ENCODE peak calls at places on chromosomes 6 and 20, in five cellular contexts. U is lower lobe of right lung; Z is GM23248; T is CD8-positive, alpha-beta T cell; X is IMR-90. B is an unnamed sample.
A peak's percentile ranks its signal among the peaks of the same experiment; 100 is the strongest.

GRCh38 chr6:106112446-106112845 is 26.3 kb downstream of the PRDM1 start:
- DNase-seq in Z (no peak), X (peak; percentile 51), U (no peak), T (no peak), B (no peak)

GRCh38 chr6:53461041-53461656 is 83.8 kb downstream of the GCLC start:
- DNase-seq in U (no peak), Z (peak; percentile 22), X (no peak), T (no peak), B (no peak)

GRCh38 chr20:24458441-24458840 is 11.0 kb upstream of the SYNDIG1 start:
- DNase-seq in X (no peak), Z (no peak), T (no peak), U (no peak), B (no peak)

GRCh38 chr20:38962898-38963484 is 847 bp downstream of the DHX35 start:
- DNase-seq in T (no peak), U (no peak), X (no peak), Z (peak; percentile 25), B (no peak)

GRCh38 chr20:53691811-53692192 is 98.2 kb upstream of the ZNF217 start:
- DNase-seq in U (no peak), Z (no peak), X (no peak), T (no peak), B (no peak)

GRCh38 chr6:20534906-20535305 is 649 bp downstream of the CDKAL1 start:
- DNase-seq in X (no peak), T (peak; percentile 58), U (no peak), Z (peak; percentile 36), B (peak; percentile 48)

GRCh38 chr20:41534842-41535241 is 83.3 kb downstream of the CHD6 start:
- DNase-seq in U (no peak), Z (peak; percentile 16), T (no peak), X (peak; percentile 28), B (no peak)

GRCh38 chr20:63054103-63054474 is 47.3 kb upstream of the BHLHE23 start:
- DNase-seq in U (peak; percentile 16), T (no peak), X (no peak), Z (no peak), B (no peak)

GRCh38 chr6:6713660-6714446 is 125.3 kb downstream of the LY86 start:
- DNase-seq in X (peak; percentile 52), Z (peak; percentile 94), T (no peak), U (no peak), B (no peak)

GRCh38 chr6:40398810-40399477 is 188.2 kb downstream of the LRFN2 start:
- DNase-seq in U (no peak), Z (no peak), X (no peak), T (no peak), B (peak; percentile 47)

GRCh38 chr6:165497472-165497871 is 165.6 kb downstream of the PDE10A start:
- DNase-seq in Z (no peak), T (no peak), X (peak; percentile 83), U (no peak), B (no peak)

GRCh38 chr6:79734374-79734773 is 103.2 kb downstream of the SH3BGRL2 start:
- DNase-seq in T (no peak), Z (no peak), X (no peak), U (no peak), B (no peak)

GRCh38 chr20:25292176-25292891 is 44.4 kb downstream of the PYGB start:
- DNase-seq in X (no peak), T (no peak), U (no peak), Z (no peak), B (no peak)

GRCh38 chr20:58898629-58899028 is 46.1 kb downstream of the GNAS start:
- DNase-seq in X (no peak), U (no peak), Z (no peak), T (no peak), B (no peak)

GRCh38 chr6:1436334-1437306 is 47.2 kb downstream of the FOXF2 start:
- DNase-seq in T (no peak), U (no peak), X (peak; percentile 72), Z (peak; percentile 78), B (peak; percentile 64)

GRCh38 chr6:43243649-43244321 is 504 bp downstream of the TTBK1 start:
- DNase-seq in U (no peak), X (no peak), T (no peak), Z (no peak), B (no peak)

GRCh38 chr6:35787266-35788218 is 6.7 kb downstream of the CLPSL1 start:
- DNase-seq in Z (no peak), U (no peak), X (no peak), T (no peak), B (no peak)

GRCh38 chr20:6613280-6613861 is 154.1 kb upstream of the BMP2 start:
- DNase-seq in T (no peak), X (no peak), U (no peak), Z (no peak), B (no peak)

GRCh38 chr6:102026649-102027048 is 633.1 kb downstream of the GRIK2 start:
- DNase-seq in X (no peak), T (no peak), Z (no peak), U (no peak), B (peak; percentile 19)

GRCh38 chr6:45645302-45645701 is 267.6 kb upstream of the SUPT3H start:
- DNase-seq in Z (no peak), U (no peak), X (no peak), T (no peak), B (no peak)

GRCh38 chr20:34896086-34896551 is 19.7 kb downstream of the ACSS2 start:
- DNase-seq in T (no peak), Z (no peak), X (peak; percentile 74), U (no peak), B (no peak)

GRCh38 chr6:108622601-108623335 is 62.1 kb downstream of the FOXO3 start:
- DNase-seq in Z (peak; percentile 98), X (peak; percentile 98), T (no peak), U (peak; percentile 61), B (peak; percentile 25)

GRCh38 chr6:39086294-39086693 is 28.7 kb downstream of the SAYSD1 start:
- DNase-seq in T (no peak), U (no peak), X (no peak), Z (no peak), B (no peak)

GRCh38 chr6:54493138-54493537 is 184.9 kb downstream of the TINAG start:
- DNase-seq in T (no peak), X (peak; percentile 86), Z (peak; percentile 85), U (no peak), B (no peak)

GRCh38 chr6:10951675-10952282 is 64.9 kb downstream of the SYCP2L start:
- DNase-seq in U (no peak), Z (peak; percentile 78), T (no peak), X (peak; percentile 94), B (peak; percentile 36)

GRCh38 chr6:134123666-134124208 is 71.3 kb upstream of the SLC2A12 start:
- DNase-seq in X (peak; percentile 72), U (no peak), T (peak; percentile 47), Z (peak; percentile 81), B (peak; percentile 27)

GRCh38 chr20:40431611-40432010 is 257.4 kb downstream of the MAFB start:
- DNase-seq in X (no peak), U (no peak), T (no peak), Z (peak; percentile 50), B (no peak)

GRCh38 chr6:32868257-32868788 is 14.3 kb downstream of the PSMB9 start:
- DNase-seq in Z (peak; percentile 73), U (peak; percentile 76), T (peak; percentile 83), X (peak; percentile 65), B (peak; percentile 82)

GRCh38 chr20:51382986-51383821 is 159.3 kb downstream of the NFATC2 start:
- DNase-seq in X (no peak), T (no peak), U (no peak), Z (peak; percentile 58), B (no peak)

GRCh38 chr6:131823276-131823902 is 15.6 kb downstream of the ENPP1 start:
- DNase-seq in T (no peak), X (peak; percentile 23), U (no peak), Z (peak; percentile 73), B (no peak)

DNA sequence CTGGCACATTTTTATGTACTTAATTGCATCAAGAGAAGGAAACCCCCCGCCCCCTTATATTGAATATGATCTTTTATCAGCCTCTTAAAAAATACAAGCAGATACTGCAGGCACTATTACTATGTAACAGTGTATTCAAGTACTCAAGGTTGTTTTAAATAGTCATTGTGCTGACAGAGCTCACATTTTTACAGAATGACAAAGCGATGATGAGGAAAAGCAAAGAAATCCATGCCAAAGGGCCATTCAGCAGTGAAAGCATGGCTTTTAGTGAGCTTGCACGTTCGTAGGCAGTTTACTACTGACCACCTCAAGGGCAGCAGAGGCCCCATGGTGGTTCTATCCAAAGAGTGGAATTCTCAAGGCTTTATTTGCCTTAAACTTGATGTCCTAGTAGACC is 146.8 kb downstream of the RPS12 start:
- DNase-seq in X (peak; percentile 92), Z (peak; percentile 84), T (no peak), U (no peak), B (no peak)
- H3K36me3 ChIP-seq in X (no peaks in the 10 kb centered on the region), Z (no peaks in the 10 kb centered on the region), T (no peaks in the 10 kb centered on the region), U (no peaks in the 10 kb centered on the region), B (no peaks in the 10 kb centered on the region)

GRCh38 chr6:15266423-15266996 is 20.6 kb downstream of the JARID2 start:
- DNase-seq in U (peak; percentile 48), X (no peak), Z (no peak), T (no peak), B (no peak)
- H3K36me3 ChIP-seq in U (no peaks in the 10 kb centered on the region), X (no peaks in the 10 kb centered on the region), Z (no peaks in the 10 kb centered on the region), T (no peaks in the 10 kb centered on the region), B (no peaks in the 10 kb centered on the region)

DNA sequence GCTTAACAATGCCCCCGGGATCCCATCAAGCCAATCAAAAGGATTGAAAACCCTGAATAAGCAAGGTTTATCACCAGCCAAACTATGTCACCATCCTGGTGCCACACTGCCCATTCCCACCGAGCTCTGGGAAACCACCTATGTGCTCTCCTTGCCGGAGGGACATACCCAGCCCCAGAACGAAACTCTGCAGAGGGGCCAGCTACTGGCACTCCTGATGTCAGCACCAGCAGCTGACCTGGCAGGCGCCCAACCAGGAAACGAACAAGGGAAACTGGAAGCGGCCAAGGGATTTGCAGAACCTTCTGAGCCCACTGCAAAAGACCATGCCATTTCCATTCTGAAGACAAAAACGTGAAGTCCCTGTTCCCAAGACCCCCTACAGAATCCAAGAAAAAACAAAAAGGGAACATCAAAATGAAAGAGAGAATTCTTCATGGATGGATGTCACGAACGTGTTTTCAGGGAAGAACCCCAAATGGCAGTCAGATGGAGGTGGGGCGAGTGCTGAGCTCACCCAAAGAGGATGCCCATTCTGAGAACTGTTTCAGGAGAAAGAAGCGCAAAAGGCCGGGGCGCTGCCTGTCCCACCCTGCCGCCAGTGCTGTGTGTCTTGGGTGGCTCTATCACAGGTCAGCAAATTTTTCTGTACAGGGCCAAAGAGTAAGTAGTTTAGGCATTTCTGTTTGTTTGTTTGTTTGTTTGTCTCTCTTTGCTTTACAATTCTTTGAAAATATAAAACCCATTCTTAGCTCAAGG is 305.2 kb downstream of the ESR1 start:
- DNase-seq in X (no peak), T (no peak), U (peak; percentile 76), Z (no peak), B (no peak)
- H3K36me3 ChIP-seq in X (no peaks in the 10 kb centered on the region), T (no peaks in the 10 kb centered on the region), U (no peaks in the 10 kb centered on the region), Z (no peaks in the 10 kb centered on the region), B (no peaks in the 10 kb centered on the region)

DNA sequence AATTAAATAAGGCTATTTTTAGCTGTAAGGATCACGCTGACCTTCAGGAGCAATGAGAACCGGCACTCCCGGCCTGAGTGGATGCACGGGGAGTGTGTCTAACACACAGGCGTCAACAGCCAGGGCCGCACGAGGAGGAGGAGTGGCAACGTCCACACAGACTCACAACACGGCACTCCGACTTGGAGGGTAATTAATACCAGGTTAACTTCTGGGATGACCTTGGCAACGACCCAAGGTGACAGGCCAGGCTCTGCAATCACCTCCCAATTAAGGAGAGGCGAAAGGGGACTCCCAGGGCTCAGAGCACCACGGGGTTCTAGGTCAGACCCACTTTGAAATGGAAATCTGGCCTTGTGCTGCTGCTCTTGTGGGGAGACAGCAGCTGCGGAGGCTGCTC is 84.0 kb downstream of the RAMACL start:
- DNase-seq in T (no peak), X (no peak), Z (no peak), U (no peak), B (no peak)
- H3K36me3 ChIP-seq in T (no peaks in the 10 kb centered on the region), X (peaks cover 87% of the 10 kb centered on the region), Z (peaks cover 4% of the 10 kb centered on the region), U (peaks cover 96% of the 10 kb centered on the region), B (no peaks in the 10 kb centered on the region)

B was measured in WERI-Rb-1.